ENCODE peak calls at places on chromosomes 7 and 10, in six cellular contexts. C, B, H, R, X and G are unnamed samples.

GRCh38 chr10:78465456-78465855 is 431.8 kb downstream of the RPS24 start:
- DNase-seq in C (no peak), B (no peak), H (no peak), R (no peak), X (no peak), G (no peak)

GRCh38 chr7:99551329-99551728 is 585 bp downstream of the FAM200A start:
- DNase-seq in C (no peak), B (no peak), H (peak; percentile 20), R (no peak), X (peak; percentile 62), G (no peak)

GRCh38 chr7:78370931-78371330 is 572.4 kb downstream of the PHTF2 start:
- DNase-seq in C (no peak), B (no peak), H (no peak), R (no peak), X (no peak), G (no peak)

GRCh38 chr7:76340617-76341131 is 18.1 kb downstream of the YWHAG start:
- DNase-seq in C (peak; percentile 56), B (no peak), H (peak; percentile 89), R (no peak), X (peak; percentile 83), G (no peak)

GRCh38 chr10:43944742-43945730 is 296.4 kb upstream of the ZNF32 start:
- DNase-seq in C (no peak), B (no peak), H (no peak), R (no peak), X (no peak), G (no peak)

GRCh38 chr7:140673770-140674155 is 1.0 kb downstream of the ADCK2 start:
- DNase-seq in C (no peak), B (no peak), H (no peak), R (no peak), X (no peak), G (peak; percentile 26)

GRCh38 chr10:6704891-6705290 is 124.8 kb upstream of the PRKCQ start:
- DNase-seq in C (no peak), B (no peak), H (no peak), R (no peak), X (peak; percentile 25), G (no peak)

GRCh38 chr7:158512869-158513268 is 74.8 kb downstream of the PTPRN2 start:
- DNase-seq in C (no peak), B (no peak), H (no peak), R (no peak), X (no peak), G (no peak)

GRCh38 chr7:99779949-99780348 is 4.0 kb downstream of the CYP3A4 start:
- DNase-seq in C (no peak), B (no peak), H (no peak), R (no peak), X (no peak), G (no peak)

GRCh38 chr10:49369216-49370162 is 26.4 kb downstream of the DRGX start:
- DNase-seq in C (no peak), B (no peak), H (peak; percentile 37), R (no peak), X (no peak), G (no peak)

GRCh38 chr7:105940111-105940510 is 23.0 kb upstream of the CDHR3 start:
- DNase-seq in C (no peak), B (no peak), H (no peak), R (peak; percentile 53), X (no peak), G (no peak)